ENCODE peak calls at places on chromosome 13, in four cellular contexts. Y, T, F and N are unnamed samples.

GRCh38 chr13:37485766-37486165 is 112.8 kb downstream of the POSTN start:
- DNase-seq in T (peak; percentile 43), Y (no peak), F (no peak), N (no peak)

GRCh38 chr13:48532146-48532472 is 771 bp downstream of the RCBTB2 start:
- DNase-seq in T (peak; percentile 69), F (peak; percentile 53), Y (no peak), N (no peak)

GRCh38 chr13:26425439-26426358 is 131.8 kb upstream of the WASF3 start:
- DNase-seq in Y (no peak), F (peak; percentile 25), T (peak; percentile 62), N (no peak)

GRCh38 chr13:28574617-28575142 is 79.8 kb upstream of the FLT1 start:
- DNase-seq in T (peak; percentile 94), F (peak; percentile 70), Y (no peak), N (peak; percentile 39)

GRCh38 chr13:49374585-49375290 is 69.1 kb downstream of the CAB39L start:
- DNase-seq in F (no peak), T (peak; percentile 88), Y (no peak), N (no peak)

GRCh38 chr13:59677966-59678814 is 485.5 kb downstream of the DIAPH3 start:
- DNase-seq in F (peak; percentile 72), T (peak; percentile 87), Y (no peak), N (no peak)

GRCh38 chr13:112078216-112078615 is 11.3 kb downstream of the SOX1 start:
- DNase-seq in F (no peak), Y (no peak), T (no peak), N (no peak)

GRCh38 chr13:67481445-67481844 is 251.3 kb upstream of the PCDH9 start:
- DNase-seq in T (no peak), Y (no peak), F (no peak), N (no peak)

GRCh38 chr13:80168089-80168850 is 172.7 kb downstream of the SPRY2 start:
- DNase-seq in F (no peak), Y (no peak), T (peak; percentile 11), N (no peak)

GRCh38 chr13:107373551-107373950 is 805.6 kb upstream of the ARGLU1 start:
- DNase-seq in Y (no peak), F (peak; percentile 53), T (peak; percentile 93), N (no peak)

GRCh38 chr13:78604782-78605611 is 1.6 kb upstream of the POU4F1 start:
- DNase-seq in F (no peak), T (no peak), Y (no peak), N (no peak)

GRCh38 chr13:74287672-74288169 is 153.5 kb upstream of the KLF12 start:
- DNase-seq in Y (peak; percentile 77), T (peak; percentile 85), F (peak; percentile 89), N (peak; percentile 96)

GRCh38 chr13:99481357-99481756 is 19.9 kb upstream of the TM9SF2 start:
- DNase-seq in F (no peak), T (no peak), Y (no peak), N (no peak)

GRCh38 chr13:27449936-27450828 is at the start of gene MTIF3:
- DNase-seq in Y (peak; percentile 98), F (peak; percentile 98), T (peak; percentile 90), N (peak; percentile 93)

GRCh38 chr13:36310417-36311108 is 12.9 kb upstream of the CCDC169 start:
- DNase-seq in F (no peak), Y (no peak), T (peak; percentile 55), N (no peak)

GRCh38 chr13:28438598-28439334 is 56.2 kb downstream of the FLT1 start:
- DNase-seq in F (no peak), Y (no peak), T (no peak), N (no peak)

GRCh38 chr13:47933688-47934011 is 67.4 kb downstream of the SUCLA2 start:
- DNase-seq in T (peak; percentile 62), Y (no peak), F (no peak), N (no peak)

GRCh38 chr13:44906758-44907157 is 82.5 kb downstream of the NUFIP1 start:
- DNase-seq in F (peak; percentile 57), T (peak; percentile 59), Y (no peak), N (no peak)

GRCh38 chr13:88895261-88895941 is 1224.2 kb downstream of the SLITRK5 start:
- DNase-seq in T (no peak), Y (peak; percentile 23), F (no peak), N (no peak)

GRCh38 chr13:59261928-59262488 is 901.7 kb downstream of the DIAPH3 start:
- DNase-seq in Y (no peak), T (peak; percentile 58), F (peak; percentile 18), N (no peak)

GRCh38 chr13:66780814-66781213 is 449.3 kb downstream of the PCDH9 start:
- DNase-seq in F (no peak), T (peak; percentile 42), Y (no peak), N (no peak)

GRCh38 chr13:43764349-43764748 is 22.4 kb downstream of the ENOX1 start:
- DNase-seq in F (no peak), T (no peak), Y (no peak), N (no peak)
- H3K4me3 ChIP-seq in F (no peak overlapping the region), T (no peak overlapping the region), Y (no peak overlapping the region), N (no peak overlapping the region)

GRCh38 chr13:43391021-43391420 is 367.6 kb downstream of the DNAJC15 start:
- DNase-seq in F (no peak), Y (no peak), T (no peak), N (no peak)
- H3K4me3 ChIP-seq in F (no peak overlapping the region), Y (no peak overlapping the region), T (no peak overlapping the region), N (no peak overlapping the region)

GRCh38 chr13:30520571-30520970 is 54.8 kb upstream of the HMGB1 start:
- DNase-seq in F (no peak), Y (no peak), T (peak; percentile 14), N (no peak)
- H3K4me3 ChIP-seq in F (no peak overlapping the region), Y (no peak overlapping the region), T (no peak overlapping the region), N (no peak overlapping the region)

GRCh38 chr13:114108141-114108761 is 24.2 kb downstream of the RASA3 start:
- DNase-seq in T (no peak), Y (peak; percentile 46), F (no peak), N (peak; percentile 45)

GRCh38 chr13:114107686-114108081 is 24.7 kb downstream of the RASA3 start:
- DNase-seq in T (peak; percentile 82), F (no peak), Y (peak; percentile 87), N (peak; percentile 9)

GRCh38 chr13:114106526-114106925 is 25.9 kb downstream of the RASA3 start:
- DNase-seq in Y (no peak), T (no peak), F (no peak), N (no peak)

GRCh38 chr13:114105351-114106225 is 26.8 kb downstream of the RASA3 start:
- DNase-seq in T (peak; percentile 52), Y (peak; percentile 57), F (no peak), N (peak; percentile 41)

DNA sequence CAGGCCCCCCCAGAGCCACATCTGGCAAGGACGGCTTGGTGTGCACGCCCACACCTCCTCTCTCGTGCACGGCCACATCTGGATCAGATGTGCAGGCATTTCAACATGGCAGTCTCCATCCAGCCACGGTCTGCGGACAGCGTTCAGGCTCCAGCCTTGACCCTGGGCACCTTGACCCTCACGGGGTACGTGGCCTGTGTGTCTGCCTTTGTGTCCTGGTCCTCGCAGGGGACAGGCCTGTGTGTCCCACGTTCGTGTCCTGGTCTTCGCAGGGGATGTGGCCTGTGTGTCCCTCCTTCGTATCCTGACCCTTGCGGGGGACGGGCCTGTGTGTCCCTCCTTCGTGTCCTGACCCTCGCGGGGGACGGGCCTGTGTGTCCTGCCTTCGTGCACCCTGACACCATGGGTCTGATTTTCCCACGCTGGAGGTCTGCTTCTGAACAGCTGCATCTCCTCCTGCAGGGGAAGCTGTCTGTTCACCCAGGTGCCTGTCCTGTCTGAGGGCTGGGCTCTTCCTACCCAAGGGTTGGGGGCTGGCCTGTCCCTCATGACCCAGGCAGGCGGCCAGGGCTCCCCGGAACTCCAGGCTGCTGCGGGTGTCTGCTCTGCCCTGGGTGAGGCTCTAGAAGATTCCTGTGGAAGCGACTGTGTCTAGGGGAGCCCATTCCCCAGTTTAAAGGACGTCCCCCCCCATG is 25.3 kb downstream of the RASA3 start:
- DNase-seq in Y (peak; percentile 34), F (no peak), T (no peak), N (peak; percentile 49)
- H3K4me3 ChIP-seq in Y (peak overlapping the region; percentile 18), F (no peak overlapping the region), T (no peak overlapping the region), N (no peak overlapping the region)

GRCh38 chr13:42720116-42720857 is 61.1 kb upstream of the FAM216B start:
- DNase-seq in T (peak; percentile 99), Y (no peak), F (peak; percentile 86), N (no peak)
- H3K4me3 ChIP-seq in T (peak overlapping the region; percentile 3), Y (no peak overlapping the region), F (no peak overlapping the region), N (no peak overlapping the region)

DNA sequence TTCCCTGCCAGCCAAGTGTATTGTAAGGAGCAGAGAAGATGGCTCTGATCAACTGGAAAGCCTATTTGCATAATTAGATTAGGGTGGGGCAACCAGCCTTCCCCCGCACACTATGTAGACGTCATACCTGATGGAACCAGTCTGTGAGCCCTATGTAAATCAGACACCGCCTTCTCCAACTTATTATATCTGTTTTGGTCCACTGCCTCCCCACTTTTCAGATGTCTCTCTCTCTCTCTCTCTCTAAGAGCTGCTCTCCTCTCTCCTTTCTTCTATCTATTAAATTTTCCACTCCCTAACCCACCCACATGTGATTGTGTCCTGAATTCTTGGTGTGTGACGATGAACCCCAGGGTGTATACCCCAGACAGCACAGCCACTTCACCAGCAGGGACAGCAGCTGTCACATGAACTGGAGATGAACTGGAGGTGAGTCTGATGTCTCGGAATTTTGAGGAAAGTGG is 514.4 kb downstream of the IRS2 start:
- DNase-seq in F (no peak), Y (no peak), T (peak; percentile 40), N (no peak)
- H3K4me3 ChIP-seq in F (no peak overlapping the region), Y (no peak overlapping the region), T (no peak overlapping the region), N (no peak overlapping the region)

GRCh38 chr13:46392967-46393366 is 5.9 kb upstream of the RUBCNL start:
- DNase-seq in Y (no peak), F (no peak), T (no peak), N (no peak)
- H3K4me3 ChIP-seq in Y (no peak overlapping the region), F (no peak overlapping the region), T (no peak overlapping the region), N (no peak overlapping the region)

GRCh38 chr13:101454767-101455166 is 2.3 kb downstream of the ITGBL1 start:
- DNase-seq in F (no peak), Y (no peak), T (peak; percentile 40), N (no peak)

GRCh38 chr13:101455863-101456262 is 3.4 kb downstream of the ITGBL1 start:
- DNase-seq in T (peak; percentile 97), F (peak; percentile 34), Y (no peak), N (no peak)

GRCh38 chr13:101451641-101452040 is 834 bp upstream of the ITGBL1 start:
- DNase-seq in T (no peak), F (no peak), Y (no peak), N (no peak)

GRCh38 chr13:101452519-101453485 is at the start of gene ITGBL1:
- DNase-seq in Y (peak; percentile 61), F (no peak), T (peak; percentile 64), N (no peak)

DNA sequence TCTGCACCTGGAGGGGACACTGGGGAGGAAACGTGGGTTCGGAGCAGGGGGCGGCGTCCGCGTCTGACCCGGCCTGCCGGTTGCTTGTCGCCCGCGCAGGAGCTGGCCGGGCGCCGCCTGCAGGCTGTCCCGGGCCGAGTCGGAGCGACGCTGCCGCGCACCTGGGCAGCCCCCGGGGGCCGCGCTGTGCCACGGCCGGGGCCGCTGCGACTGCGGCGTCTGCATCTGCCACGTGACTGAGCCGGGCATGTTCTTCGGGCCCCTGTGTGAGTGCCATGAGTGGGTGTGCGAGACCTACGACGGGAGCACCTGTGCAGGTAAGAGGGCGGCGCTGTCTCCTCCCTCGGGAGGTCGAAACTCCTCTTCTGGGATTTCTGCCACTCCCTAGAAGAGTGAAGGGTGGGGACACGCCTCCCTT is 1.3 kb downstream of the ITGBL1 start:
- DNase-seq in F (no peak), Y (no peak), T (no peak), N (peak; percentile 22)
- H3K4me3 ChIP-seq in F (no peak overlapping the region), Y (peak overlapping the region; percentile 54), T (peak overlapping the region; percentile 67), N (peak overlapping the region; percentile 42)